ENCODE peak calls at places on chromosomes 7 and 10, in four cellular contexts. One of them, this sample, is unnamed.

GRCh38 chr10:102555781-102556328 is 52.1 kb downstream of the SUFU start:
- DNase-seq in HCT116: no peak
- DNase-seq in transverse colon: no peak
- DNase-seq in tibial nerve: no peak
- DNase-seq in this sample: peak; percentile 73

GRCh38 chr7:28349637-28350036 is 62.7 kb upstream of the CREB5 start:
- DNase-seq in HCT116: no peak
- DNase-seq in transverse colon: no peak
- DNase-seq in tibial nerve: no peak
- DNase-seq in this sample: no peak

GRCh38 chr10:69087600-69088470 is at the start of gene SRGN:
- DNase-seq in HCT116: no peak
- DNase-seq in transverse colon: peak; percentile 81
- DNase-seq in tibial nerve: peak; percentile 91
- DNase-seq in this sample: peak; percentile 74

GRCh38 chr7:24143547-24143946 is 140.4 kb upstream of the NPY start:
- DNase-seq in HCT116: no peak
- DNase-seq in transverse colon: no peak
- DNase-seq in tibial nerve: no peak
- DNase-seq in this sample: no peak

GRCh38 chr7:132152490-132152889 is 423.8 kb downstream of the PLXNA4 start:
- DNase-seq in HCT116: no peak
- DNase-seq in transverse colon: no peak
- DNase-seq in tibial nerve: no peak
- DNase-seq in this sample: no peak

GRCh38 chr7:17690030-17690429 is 250.3 kb downstream of the SNX13 start:
- DNase-seq in HCT116: no peak
- DNase-seq in transverse colon: no peak
- DNase-seq in tibial nerve: no peak
- DNase-seq in this sample: peak; percentile 55

GRCh38 chr7:158494162-158494586 is 93.4 kb downstream of the PTPRN2 start:
- DNase-seq in HCT116: no peak
- DNase-seq in transverse colon: no peak
- DNase-seq in tibial nerve: no peak
- DNase-seq in this sample: no peak

GRCh38 chr7:7713730-7714129 is 4.7 kb downstream of the RPA3 start:
- DNase-seq in HCT116: no peak
- DNase-seq in transverse colon: no peak
- DNase-seq in tibial nerve: no peak
- DNase-seq in this sample: no peak

GRCh38 chr7:148588891-148589215 is 1.7 kb upstream of the C7orf33 start:
- DNase-seq in HCT116: no peak
- DNase-seq in transverse colon: no peak
- DNase-seq in tibial nerve: no peak
- DNase-seq in this sample: no peak

GRCh38 chr10:118754556-118755423 is at the start of gene CACUL1:
- DNase-seq in HCT116: peak; percentile 100
- DNase-seq in transverse colon: peak; percentile 100
- DNase-seq in tibial nerve: peak; percentile 99
- DNase-seq in this sample: peak; percentile 100
- TF ChIP-seq POLR2A in HCT116: peak; percentile 91
- TF ChIP-seq POLR2A in transverse colon: peak; percentile 72
- TF ChIP-seq POLR2A in tibial nerve: peak; percentile 53
- TF ChIP-seq POLR2A in this sample: peak; percentile 87

GRCh38 chr10:13830385-13830784 is 243.6 kb downstream of the PRPF18 start:
- DNase-seq in HCT116: no peak
- DNase-seq in transverse colon: no peak
- DNase-seq in tibial nerve: no peak
- DNase-seq in this sample: no peak

GRCh38 chr10:13827418-13827817 is 240.7 kb downstream of the PRPF18 start:
- DNase-seq in HCT116: no peak
- DNase-seq in transverse colon: no peak
- DNase-seq in tibial nerve: no peak
- DNase-seq in this sample: no peak

GRCh38 chr10:13829790-13830189 is 243.0 kb downstream of the PRPF18 start:
- DNase-seq in HCT116: no peak
- DNase-seq in transverse colon: no peak
- DNase-seq in tibial nerve: no peak
- DNase-seq in this sample: no peak

GRCh38 chr10:13834581-13835286 is 248.0 kb downstream of the PRPF18 start:
- DNase-seq in HCT116: no peak
- DNase-seq in transverse colon: peak; percentile 22
- DNase-seq in tibial nerve: peak; percentile 49
- DNase-seq in this sample: peak; percentile 73

DNA sequence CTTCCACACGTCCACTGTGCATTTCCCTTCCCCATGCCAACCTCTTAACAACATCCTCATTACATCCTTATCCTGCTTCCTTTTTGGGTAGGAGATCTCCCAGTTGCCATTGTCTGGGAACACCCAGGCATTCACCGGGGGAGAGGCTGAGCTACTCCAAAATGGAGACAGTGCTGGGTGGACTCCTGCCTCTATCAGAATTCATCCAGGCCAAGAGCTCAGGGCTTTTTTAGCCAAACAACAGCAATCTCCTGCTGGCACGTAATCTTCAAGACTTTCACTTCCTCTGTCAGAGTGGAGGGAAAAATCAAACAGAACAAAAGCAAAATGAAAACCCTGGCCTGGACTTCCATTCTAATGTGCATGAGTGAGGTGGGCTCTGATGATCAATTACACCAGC is 244.9 kb downstream of the PRPF18 start:
- DNase-seq in HCT116: no peak
- DNase-seq in transverse colon: no peak
- DNase-seq in tibial nerve: no peak
- DNase-seq in this sample: no peak
- H3K4me3 ChIP-seq in HCT116: no peak overlapping the region
- H3K4me3 ChIP-seq in transverse colon: no peak overlapping the region
- H3K4me3 ChIP-seq in tibial nerve: no peak overlapping the region
- H3K4me3 ChIP-seq in this sample: no peak overlapping the region

GRCh38 chr7:26345837-26346236 is 54.2 kb downstream of the SNX10 start:
- DNase-seq in HCT116: no peak
- DNase-seq in transverse colon: no peak
- DNase-seq in tibial nerve: no peak
- DNase-seq in this sample: no peak

GRCh38 chr7:26343320-26343832 is 51.7 kb downstream of the SNX10 start:
- DNase-seq in HCT116: no peak
- DNase-seq in transverse colon: no peak
- DNase-seq in tibial nerve: no peak
- DNase-seq in this sample: no peak

GRCh38 chr7:26345202-26345601 is 53.5 kb downstream of the SNX10 start:
- DNase-seq in HCT116: no peak
- DNase-seq in transverse colon: no peak
- DNase-seq in tibial nerve: no peak
- DNase-seq in this sample: no peak

GRCh38 chr7:26346611-26347200 is 55.0 kb downstream of the SNX10 start:
- DNase-seq in HCT116: peak; percentile 28
- DNase-seq in transverse colon: peak; percentile 47
- DNase-seq in tibial nerve: no peak
- DNase-seq in this sample: no peak

GRCh38 chr7:26343837-26344236 is 52.2 kb downstream of the SNX10 start:
- DNase-seq in HCT116: no peak
- DNase-seq in transverse colon: no peak
- DNase-seq in tibial nerve: no peak
- DNase-seq in this sample: no peak
- TF ChIP-seq POLR2A in HCT116: no peak
- TF ChIP-seq POLR2A in transverse colon: no peak
- TF ChIP-seq POLR2A in tibial nerve: no peak
- TF ChIP-seq POLR2A in this sample: no peak

GRCh38 chr10:87661861-87662785 is 2.4 kb downstream of the PAPSS2 start:
- DNase-seq in HCT116: no peak
- DNase-seq in transverse colon: no peak
- DNase-seq in tibial nerve: no peak
- DNase-seq in this sample: no peak
- H3K4me3 ChIP-seq in HCT116: no peak overlapping the region
- H3K4me3 ChIP-seq in transverse colon: peak overlapping the region; percentile 95
- H3K4me3 ChIP-seq in tibial nerve: no peak overlapping the region
- H3K4me3 ChIP-seq in this sample: no peak overlapping the region

GRCh38 chr10:110806335-110806734 is 65.4 kb upstream of the PDCD4 start:
- DNase-seq in HCT116: no peak
- DNase-seq in transverse colon: no peak
- DNase-seq in tibial nerve: no peak
- DNase-seq in this sample: no peak
- TF ChIP-seq POLR2A in HCT116: no peak
- TF ChIP-seq POLR2A in transverse colon: no peak
- TF ChIP-seq POLR2A in tibial nerve: no peak
- TF ChIP-seq POLR2A in this sample: no peak